ENCODE peak calls at places on chromosomes 13 and 19, in nine cellular contexts. O, E, U, N, T, S, Q, H and B are unnamed samples.

GRCh38 chr19:8459520-8460260 is 14.9 kb downstream of the HNRNPM start:
- DNase-seq in O (no peak), E (no peak), U (peak), N (no peak), T (no peak), S (no peak), Q (no peak), H (no peak), B (peak)

GRCh38 chr19:31560021-31560770 is 211.0 kb upstream of the TSHZ3 start:
- DNase-seq in O (no peak), E (no peak), U (no peak), N (no peak), T (no peak), S (no peak), Q (no peak), H (no peak), B (no peak)

GRCh38 chr13:46728777-46729176 is 68.2 kb downstream of the ESD start:
- DNase-seq in O (no peak), E (no peak), U (no peak), N (no peak), T (peak), S (no peak), Q (no peak), H (no peak), B (no peak)

GRCh38 chr13:102724923-102725322 is 30.1 kb upstream of the METTL21C start:
- DNase-seq in O (peak), E (no peak), U (peak), N (no peak), T (peak), S (no peak), Q (no peak), H (no peak), B (peak)

GRCh38 chr13:43245374-43245964 is 222.1 kb downstream of the DNAJC15 start:
- DNase-seq in O (peak), E (no peak), U (peak), N (no peak), T (peak), S (no peak), Q (no peak), H (no peak), B (peak)

GRCh38 chr13:110320645-110321044 is 13.6 kb downstream of the COL4A2 start:
- DNase-seq in O (no peak), E (no peak), U (no peak), N (no peak), T (no peak), S (no peak), Q (no peak), H (no peak), B (no peak)

GRCh38 chr13:28489975-28490550 is 4.9 kb downstream of the FLT1 start:
- DNase-seq in O (no peak), E (no peak), U (no peak), N (no peak), T (no peak), S (no peak), Q (no peak), H (no peak), B (no peak)

GRCh38 chr13:51799261-51799660 is 4.7 kb downstream of the DHRS12 start:
- DNase-seq in O (no peak), E (no peak), U (no peak), N (no peak), T (no peak), S (no peak), Q (no peak), H (no peak), B (no peak)

GRCh38 chr19:30059741-30060140 is 117.7 kb downstream of the URI1 start:
- DNase-seq in O (no peak), E (no peak), U (no peak), N (no peak), T (no peak), S (no peak), Q (no peak), H (no peak), B (no peak)

GRCh38 chr13:66365101-66365500 is 865.0 kb downstream of the PCDH9 start:
- DNase-seq in O (no peak), E (no peak), U (no peak), N (no peak), T (no peak), S (no peak), Q (no peak), H (no peak), B (no peak)

GRCh38 chr19:46946611-46947238 is 72.9 kb upstream of the NPAS1 start:
- DNase-seq in O (no peak), E (no peak), U (no peak), N (no peak), T (no peak), S (no peak), Q (no peak), H (no peak), B (no peak)

GRCh38 chr19:46944123-46944718 is 75.4 kb upstream of the NPAS1 start:
- DNase-seq in O (no peak), E (no peak), U (no peak), N (no peak), T (no peak), S (no peak), Q (no peak), H (no peak), B (no peak)

GRCh38 chr19:46945668-46946067 is 74.0 kb upstream of the NPAS1 start:
- DNase-seq in O (no peak), E (no peak), U (peak), N (no peak), T (no peak), S (no peak), Q (no peak), H (no peak), B (no peak)

GRCh38 chr19:46944918-46945628 is 74.6 kb upstream of the NPAS1 start:
- DNase-seq in O (no peak), E (peak), U (peak), N (peak), T (no peak), S (no peak), Q (peak), H (peak), B (no peak)

GRCh38 chr19:46946090-46946489 is 73.5 kb upstream of the NPAS1 start:
- DNase-seq in O (no peak), E (no peak), U (no peak), N (no peak), T (no peak), S (no peak), Q (no peak), H (no peak), B (no peak)
- H3K27ac ChIP-seq in O (no peak), E (peak), U (peak), N (peak), T (no peak), S (peak), Q (no peak), H (no peak), B (no peak)

GRCh38 chr19:5503598-5503997 is 48.4 kb downstream of the ZNRF4 start:
- DNase-seq in O (no peak), E (no peak), U (no peak), N (no peak), T (no peak), S (no peak), Q (no peak), H (no peak), B (no peak)
- TF ChIP-seq CTCF in O (peak), E (no peak), U (no peak), N (no peak), T (no peak), S (no peak), Q (no peak), H (no peak), B (no peak)

GRCh38 chr13:33455291-33455690 is 169.7 kb upstream of the STARD13 start:
- DNase-seq in O (no peak), E (no peak), U (no peak), N (no peak), T (no peak), S (no peak), Q (no peak), H (no peak), B (no peak)
- H3K27ac ChIP-seq in O (no peak), E (no peak), U (no peak), N (no peak), T (no peak), S (peak), Q (no peak), H (no peak), B (no peak)

GRCh38 chr19:19385131-19385899 is 20.2 kb upstream of the GATAD2A start:
- DNase-seq in O (peak), E (peak), U (peak), N (peak), T (peak), S (peak), Q (peak), H (peak), B (peak)
- TF ChIP-seq CTCF in O (peak), E (peak), U (no peak), N (no peak), T (no peak), S (no peak), Q (no peak), H (peak), B (no peak)

DNA sequence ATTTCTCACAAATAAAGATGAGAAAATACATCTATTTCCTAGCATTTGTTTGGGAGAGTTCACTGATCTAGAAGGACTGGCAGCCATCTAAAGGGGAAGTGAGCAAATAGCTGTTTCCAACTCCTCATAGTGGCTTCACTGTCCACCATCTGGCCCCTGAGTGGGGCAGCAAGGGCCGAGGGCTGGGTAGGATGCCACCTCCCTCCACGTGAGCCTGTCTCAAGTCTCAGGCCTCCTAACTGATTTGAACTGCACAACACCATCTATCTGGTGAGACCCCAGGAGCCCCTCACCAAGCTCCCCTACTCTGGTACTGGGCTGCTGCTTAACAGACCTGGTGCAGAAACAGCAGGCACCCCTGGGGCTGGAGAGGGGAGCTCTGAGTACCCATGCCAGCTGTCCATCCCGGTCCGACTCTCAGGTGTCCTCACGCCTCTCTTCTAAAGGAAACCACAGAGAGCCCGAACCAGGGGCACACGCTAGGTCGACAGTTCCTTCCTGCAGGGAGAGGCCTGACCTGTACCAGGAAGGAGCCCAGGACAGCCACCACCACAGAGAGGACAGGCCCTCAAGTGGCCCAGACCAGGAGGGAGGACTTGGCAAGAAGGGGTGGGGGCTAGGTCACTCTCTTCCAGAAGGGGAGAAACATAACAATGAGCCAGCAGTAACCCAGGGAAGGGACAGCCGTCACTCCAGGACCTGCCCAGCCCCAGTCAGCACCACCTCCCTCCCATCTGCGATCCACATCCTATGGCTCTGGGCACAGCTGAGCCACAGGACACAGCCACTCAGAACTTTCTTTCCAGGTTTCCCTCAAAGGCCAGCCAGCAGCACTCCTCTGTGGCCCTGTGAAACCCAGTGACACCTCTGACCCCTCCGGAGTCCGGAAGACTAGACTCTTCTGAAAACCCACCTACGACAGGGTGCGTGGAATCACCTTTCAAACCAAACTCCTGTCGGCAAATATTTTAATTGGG is 12.9 kb upstream of the SLC35E1 start:
- DNase-seq in O (no peak), E (no peak), U (no peak), N (no peak), T (no peak), S (no peak), Q (no peak), H (no peak), B (no peak)
- H3K27ac ChIP-seq in O (peak), E (peak), U (peak), N (peak), T (no peak), S (peak), Q (peak), H (no peak), B (peak)